ENCODE peak calls at places on chromosomes 2 and 18, in eight cellular contexts. O, Y, L, M, D, R, A and T are unnamed samples.

GRCh38 chr2:160581448-160581847 is 87.8 kb upstream of the RBMS1 start:
- DNase-seq in O (no peak), Y (peak; percentile 49), L (no peak), M (peak; percentile 19), D (no peak), R (no peak), A (no peak), T (no peak)

GRCh38 chr18:26804474-26804873 is 61.0 kb downstream of the AQP4 start:
- DNase-seq in O (no peak), Y (peak; percentile 75), L (peak; percentile 25), M (peak; percentile 47), D (no peak), R (no peak), A (peak; percentile 33), T (no peak)

GRCh38 chr2:202610367-202610766 is 24.4 kb upstream of the FAM117B start:
- DNase-seq in O (no peak), Y (no peak), L (no peak), M (no peak), D (no peak), R (no peak), A (no peak), T (no peak)

GRCh38 chr2:233832869-233833812 is 21.2 kb downstream of the HJURP start:
- DNase-seq in O (no peak), Y (peak; percentile 85), L (no peak), M (peak; percentile 59), D (no peak), R (peak; percentile 63), A (no peak), T (no peak)

GRCh38 chr18:62396381-62396780 is 71.3 kb downstream of the TNFRSF11A start:
- DNase-seq in O (no peak), Y (no peak), L (no peak), M (no peak), D (no peak), R (no peak), A (no peak), T (no peak)

GRCh38 chr2:26537826-26538475 is 60.0 kb upstream of the OTOF start:
- DNase-seq in O (no peak), Y (no peak), L (no peak), M (no peak), D (no peak), R (peak; percentile 40), A (no peak), T (no peak)

GRCh38 chr2:14182227-14182946 is 450.1 kb upstream of the LRATD1 start:
- DNase-seq in O (no peak), Y (no peak), L (no peak), M (no peak), D (no peak), R (no peak), A (no peak), T (no peak)

GRCh38 chr2:120526047-120526562 is 180.2 kb downstream of the INHBB start:
- DNase-seq in O (no peak), Y (peak; percentile 37), L (no peak), M (no peak), D (peak; percentile 65), R (no peak), A (no peak), T (no peak)

GRCh38 chr2:238256594-238257104 is 16.8 kb upstream of the HES6 start:
- DNase-seq in O (peak; percentile 75), Y (peak; percentile 96), L (peak; percentile 92), M (peak; percentile 92), D (peak; percentile 61), R (peak; percentile 85), A (peak; percentile 97), T (no peak)

GRCh38 chr2:239586651-239587310 is 186.0 kb upstream of the HDAC4 start:
- DNase-seq in O (no peak), Y (no peak), L (no peak), M (no peak), D (no peak), R (peak; percentile 26), A (no peak), T (no peak)

GRCh38 chr2:239341146-239341732 is 59.6 kb downstream of the HDAC4 start:
- DNase-seq in O (no peak), Y (no peak), L (no peak), M (no peak), D (no peak), R (no peak), A (no peak), T (no peak)

GRCh38 chr18:71450258-71450657 is 1093.9 kb downstream of the CBLN2 start:
- DNase-seq in O (no peak), Y (no peak), L (no peak), M (no peak), D (no peak), R (no peak), A (no peak), T (no peak)

GRCh38 chr2:128490321-128490720 is 171.7 kb upstream of the HS6ST1 start:
- DNase-seq in O (no peak), Y (no peak), L (no peak), M (no peak), D (no peak), R (no peak), A (no peak), T (no peak)

GRCh38 chr2:105934467-105934866 is 189.8 kb downstream of the NCK2 start:
- DNase-seq in O (peak; percentile 55), Y (no peak), L (no peak), M (peak; percentile 16), D (no peak), R (no peak), A (no peak), T (no peak)

GRCh38 chr2:25065768-25066167 is 23.9 kb downstream of the EFR3B start:
- DNase-seq in O (no peak), Y (no peak), L (no peak), M (no peak), D (no peak), R (no peak), A (no peak), T (no peak)

GRCh38 chr2:9165625-9166024 is 41.0 kb upstream of the ASAP2 start:
- DNase-seq in O (no peak), Y (no peak), L (no peak), M (no peak), D (no peak), R (no peak), A (no peak), T (peak; percentile 80)

GRCh38 chr2:159450180-159450579 is 163.7 kb upstream of the WDSUB1 start:
- DNase-seq in O (no peak), Y (peak; percentile 33), L (no peak), M (no peak), D (no peak), R (no peak), A (no peak), T (no peak)

GRCh38 chr2:10717630-10718029 is 3.8 kb upstream of the ATP6V1C2 start:
- DNase-seq in O (no peak), Y (no peak), L (no peak), M (no peak), D (no peak), R (no peak), A (no peak), T (no peak)

GRCh38 chr2:230418341-230419016 is 2.5 kb downstream of the SP100 start:
- DNase-seq in O (no peak), Y (no peak), L (peak; percentile 69), M (no peak), D (no peak), R (no peak), A (no peak), T (no peak)

GRCh38 chr2:133407341-133407740 is 160.9 kb downstream of the NCKAP5 start:
- DNase-seq in O (no peak), Y (no peak), L (no peak), M (no peak), D (no peak), R (no peak), A (no peak), T (no peak)

GRCh38 chr2:220981926-220982325 is 590.2 kb downstream of the EPHA4 start:
- DNase-seq in O (no peak), Y (no peak), L (no peak), M (no peak), D (no peak), R (no peak), A (no peak), T (no peak)

GRCh38 chr2:168119519-168120141 is 127.8 kb downstream of the STK39 start:
- DNase-seq in O (peak; percentile 18), Y (peak; percentile 74), L (no peak), M (peak; percentile 74), D (no peak), R (no peak), A (peak; percentile 9), T (no peak)

GRCh38 chr2:171513719-171514160 is 8.5 kb upstream of the CYBRD1 start:
- DNase-seq in O (no peak), Y (no peak), L (no peak), M (peak; percentile 44), D (no peak), R (no peak), A (no peak), T (no peak)

GRCh38 chr18:57776354-57776753 is 26.8 kb downstream of the ATP8B1 start:
- DNase-seq in O (no peak), Y (no peak), L (no peak), M (no peak), D (no peak), R (no peak), A (no peak), T (no peak)

GRCh38 chr18:37539236-37539635 is 26.4 kb downstream of the CELF4 start:
- DNase-seq in O (no peak), Y (no peak), L (no peak), M (no peak), D (no peak), R (no peak), A (no peak), T (no peak)
- H3K4me3 ChIP-seq in O (no peak overlapping the region), Y (no peak overlapping the region), L (no peak overlapping the region), M (no peak overlapping the region), D (no peak overlapping the region), R (no peak overlapping the region), A (no peak overlapping the region), T (no peak overlapping the region)

DNA sequence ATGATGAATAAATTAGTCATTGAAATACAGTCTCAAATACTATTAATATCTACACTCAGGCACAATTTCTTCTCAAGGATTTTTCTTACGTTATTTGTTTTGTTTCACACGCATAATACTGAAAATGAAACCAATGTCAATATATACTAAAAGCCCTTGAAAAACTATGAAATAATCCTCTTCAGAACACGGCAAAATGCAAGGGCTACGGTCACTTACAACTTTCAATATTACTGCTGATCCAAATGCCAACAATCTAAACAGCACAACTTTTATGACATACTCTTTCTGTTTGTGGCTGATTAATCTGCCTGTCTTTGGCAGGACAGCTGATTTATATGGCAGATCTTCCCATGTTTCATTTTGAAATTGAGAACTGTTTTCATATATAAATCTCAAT is 68.3 kb downstream of the LRPPRC start:
- DNase-seq in O (no peak), Y (no peak), L (no peak), M (no peak), D (no peak), R (no peak), A (no peak), T (no peak)
- H3K36me3 ChIP-seq in O (peaks cover 5% of the 10 kb centered on the region), Y (peaks cover 15% of the 10 kb centered on the region), L (peaks cover 11% of the 10 kb centered on the region), M (peaks cover 37% of the 10 kb centered on the region), D (peaks cover 8% of the 10 kb centered on the region), R (no peaks in the 10 kb centered on the region), A (peaks cover 5% of the 10 kb centered on the region), T (peaks cover 26% of the 10 kb centered on the region)

GRCh38 chr2:169478339-169478738 is 955 bp upstream of the BBS5 start:
- DNase-seq in O (no peak), Y (no peak), L (no peak), M (no peak), D (no peak), R (no peak), A (no peak), T (no peak)
- H3K4me3 ChIP-seq in O (no peak overlapping the region), Y (no peak overlapping the region), L (no peak overlapping the region), M (no peak overlapping the region), D (no peak overlapping the region), R (no peak overlapping the region), A (no peak overlapping the region), T (no peak overlapping the region)

GRCh38 chr2:111142101-111142500 is 21.4 kb downstream of the BCL2L11 start:
- DNase-seq in O (no peak), Y (no peak), L (no peak), M (no peak), D (no peak), R (no peak), A (no peak), T (no peak)
- H3K36me3 ChIP-seq in O (peaks cover 3% of the 10 kb centered on the region), Y (peaks cover 11% of the 10 kb centered on the region), L (no peaks in the 10 kb centered on the region), M (peaks cover 7% of the 10 kb centered on the region), D (no peaks in the 10 kb centered on the region), R (no peaks in the 10 kb centered on the region), A (no peaks in the 10 kb centered on the region), T (no peaks in the 10 kb centered on the region)